ENCODE peak calls at places on chromosomes 4 and X, in four cellular contexts. O, H, D and L are unnamed samples.

GRCh38 chrX:56813318-56813837 is 84.3 kb downstream of the NBDY start:
- DNase-seq in O (no peak), H (no peak), D (peak), L (peak)

GRCh38 chr4:42015438-42015837 is 25.1 kb downstream of the SLC30A9 start:
- DNase-seq in O (no peak), H (no peak), D (no peak), L (no peak)

GRCh38 chrX:15334561-15334960 is 762 bp downstream of the PIGA start:
- DNase-seq in O (no peak), H (no peak), D (peak), L (peak)

GRCh38 chr4:128288689-128289106 is 1.1 kb upstream of the PGRMC2 start:
- DNase-seq in O (no peak), H (no peak), D (peak), L (peak)

GRCh38 chrX:12013220-12013619 is 125.1 kb upstream of the FRMPD4 start:
- DNase-seq in O (no peak), H (no peak), D (peak), L (peak)

GRCh38 chrX:11266329-11266830 is 26.8 kb upstream of the AMELX start:
- DNase-seq in O (no peak), H (no peak), D (no peak), L (no peak)

GRCh38 chrX:3651272-3651671 is 62.2 kb downstream of the PRKX start:
- DNase-seq in O (no peak), H (no peak), D (peak), L (peak)

GRCh38 chr4:74104145-74104544 is 5.2 kb upstream of the CXCL2 start:
- DNase-seq in O (no peak), H (no peak), D (peak), L (peak)

GRCh38 chrX:153411255-153411987 is at the start of gene ZFP92:
- DNase-seq in O (no peak), H (no peak), D (peak), L (no peak)

GRCh38 chr4:95541889-95542607 is 6.7 kb downstream of the UNC5C start:
- DNase-seq in O (no peak), H (no peak), D (no peak), L (peak)

GRCh38 chrX:153411988-153412574 is 809 bp downstream of the ZFP92 start:
- DNase-seq in O (no peak), H (no peak), D (peak), L (no peak)

GRCh38 chr4:89657931-89658700 is 178.8 kb downstream of the SNCA start:
- DNase-seq in O (no peak), H (no peak), D (peak), L (peak)

GRCh38 chr4:123462007-123462406 is 65.4 kb downstream of the SPRY1 start:
- DNase-seq in O (no peak), H (no peak), D (no peak), L (no peak)

GRCh38 chr4:19739101-19739651 is 512.5 kb upstream of the SLIT2 start:
- DNase-seq in O (no peak), H (no peak), D (peak), L (peak)

GRCh38 chr4:92047209-92047877 is 256.4 kb upstream of the GRID2 start:
- DNase-seq in O (no peak), H (no peak), D (peak), L (no peak)
- TF ChIP-seq CTCF in O (no peak), H (no peak), D (no peak), L (no peak)

GRCh38 chr4:133150643-133151300 is 1.7 kb downstream of the PCDH10 start:
- DNase-seq in O (no peak), H (peak), D (no peak), L (no peak)

GRCh38 chr4:133151681-133152329 is 2.7 kb downstream of the PCDH10 start:
- DNase-seq in O (no peak), H (peak), D (no peak), L (no peak)

GRCh38 chr4:133152801-133153526 is 3.9 kb downstream of the PCDH10 start:
- DNase-seq in O (no peak), H (no peak), D (no peak), L (no peak)

GRCh38 chr4:133151301-133151680 is 2.2 kb downstream of the PCDH10 start:
- DNase-seq in O (no peak), H (peak), D (no peak), L (no peak)

DNA sequence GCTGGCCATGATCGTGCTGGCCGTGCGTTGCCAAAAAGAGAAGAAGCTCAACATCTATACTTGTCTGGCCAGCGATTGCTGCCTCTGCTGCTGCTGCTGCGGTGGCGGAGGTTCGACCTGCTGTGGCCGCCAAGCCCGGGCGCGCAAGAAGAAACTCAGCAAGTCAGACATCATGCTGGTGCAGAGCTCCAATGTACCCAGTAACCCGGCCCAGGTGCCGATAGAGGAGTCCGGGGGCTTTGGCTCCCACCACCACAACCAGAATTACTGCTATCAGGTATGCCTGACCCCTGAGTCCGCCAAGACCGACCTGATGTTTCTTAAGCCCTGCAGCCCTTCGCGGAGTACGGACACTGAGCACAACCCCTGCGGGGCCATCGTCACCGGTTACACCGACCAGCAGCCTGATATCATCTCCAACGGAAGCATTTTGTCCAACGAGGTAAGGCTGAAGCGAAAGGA is 3.3 kb downstream of the PCDH10 start:
- DNase-seq in O (no peak), H (no peak), D (no peak), L (no peak)
- H3K4me3 ChIP-seq in O (no peak), H (peak), D (peak), L (peak)

GRCh38 chr4:25367004-25367621 is 9.9 kb upstream of the ANAPC4 start:
- DNase-seq in O (no peak), H (no peak), D (peak), L (peak)
- TF ChIP-seq CTCF in O (peak), H (peak), D (peak), L (peak)

GRCh38 chr4:105828074-105828473 is 67.2 kb upstream of the NPNT start:
- DNase-seq in O (no peak), H (no peak), D (no peak), L (no peak)

GRCh38 chr4:105836537-105836936 is 58.7 kb upstream of the NPNT start:
- DNase-seq in O (no peak), H (no peak), D (no peak), L (no peak)

GRCh38 chr4:105835177-105835576 is 60.1 kb upstream of the NPNT start:
- DNase-seq in O (no peak), H (peak), D (no peak), L (no peak)

GRCh38 chr4:105837037-105837436 is 58.2 kb upstream of the NPNT start:
- DNase-seq in O (no peak), H (no peak), D (no peak), L (no peak)

DNA sequence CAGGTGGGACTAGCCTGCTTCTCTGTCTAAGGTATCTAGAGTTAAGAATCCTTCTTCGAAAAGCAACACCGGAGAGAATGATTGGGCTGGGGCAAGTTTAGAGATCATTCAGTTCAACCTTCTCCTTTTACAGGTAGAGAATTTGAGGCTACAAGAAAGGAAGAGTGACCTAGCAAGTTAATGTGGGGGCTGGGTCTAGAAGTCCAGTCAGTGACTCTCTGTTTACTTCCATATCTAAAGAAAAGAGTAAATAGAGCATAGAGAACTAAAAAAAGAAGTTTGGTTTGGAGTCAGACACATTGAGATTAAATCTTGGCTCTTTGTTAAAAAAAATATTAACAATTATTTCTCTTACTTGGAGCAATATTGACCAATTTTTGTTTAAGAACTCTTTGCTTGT is 64.1 kb upstream of the NPNT start:
- DNase-seq in O (no peak), H (no peak), D (no peak), L (no peak)
- H3K4me3 ChIP-seq in O (no peak), H (no peak), D (no peak), L (no peak)

GRCh38 chr4:143085224-143085623 is 99.5 kb upstream of the USP38 start:
- DNase-seq in O (no peak), H (no peak), D (peak), L (peak)
- TF ChIP-seq CTCF in O (no peak), H (peak), D (peak), L (no peak)

GRCh38 chr4:158016511-158016910 is 156.3 kb downstream of the GASK1B start:
- DNase-seq in O (no peak), H (no peak), D (peak), L (peak)

GRCh38 chr4:158015241-158015640 is 157.6 kb downstream of the GASK1B start:
- DNase-seq in O (no peak), H (no peak), D (peak), L (peak)

GRCh38 chr4:158010346-158010745 is 162.5 kb downstream of the GASK1B start:
- DNase-seq in O (no peak), H (no peak), D (no peak), L (no peak)

GRCh38 chr4:158018090-158018808 is 154.6 kb downstream of the GASK1B start:
- DNase-seq in O (no peak), H (no peak), D (no peak), L (no peak)

DNA sequence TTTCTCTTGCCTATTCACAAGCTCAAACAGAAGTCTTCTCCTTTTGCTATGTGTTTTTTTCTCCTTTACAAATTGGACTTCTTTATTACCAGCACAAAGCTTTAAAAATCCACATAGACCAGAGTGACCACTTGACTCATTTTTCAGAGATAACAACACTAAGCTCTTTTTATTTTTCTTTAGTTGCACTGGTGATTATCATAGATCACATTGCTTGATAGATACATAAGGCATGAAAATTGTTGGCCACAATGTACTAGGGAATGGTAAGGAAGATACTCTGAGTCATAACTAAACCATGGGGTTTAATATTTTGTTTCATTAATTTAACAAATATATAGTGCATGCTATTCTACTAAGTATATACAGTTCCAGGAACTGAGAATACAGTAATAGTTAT is 159.0 kb downstream of the GASK1B start:
- DNase-seq in O (no peak), H (no peak), D (peak), L (peak)
- H3K4me3 ChIP-seq in O (no peak), H (no peak), D (no peak), L (no peak)

GRCh38 chrX:107630031-107630689 is 1.9 kb downstream of the PRPS1 start:
- DNase-seq in O (no peak), H (no peak), D (no peak), L (no peak)

GRCh38 chrX:107628662-107629532 is 587 bp downstream of the PRPS1 start:
- DNase-seq in O (peak), H (no peak), D (peak), L (peak)

GRCh38 chrX:107627792-107628661 is at the start of gene PRPS1:
- DNase-seq in O (peak), H (peak), D (peak), L (peak)

GRCh38 chrX:107626916-107627315 is 1.4 kb upstream of the PRPS1 start:
- DNase-seq in O (no peak), H (no peak), D (no peak), L (no peak)

DNA sequence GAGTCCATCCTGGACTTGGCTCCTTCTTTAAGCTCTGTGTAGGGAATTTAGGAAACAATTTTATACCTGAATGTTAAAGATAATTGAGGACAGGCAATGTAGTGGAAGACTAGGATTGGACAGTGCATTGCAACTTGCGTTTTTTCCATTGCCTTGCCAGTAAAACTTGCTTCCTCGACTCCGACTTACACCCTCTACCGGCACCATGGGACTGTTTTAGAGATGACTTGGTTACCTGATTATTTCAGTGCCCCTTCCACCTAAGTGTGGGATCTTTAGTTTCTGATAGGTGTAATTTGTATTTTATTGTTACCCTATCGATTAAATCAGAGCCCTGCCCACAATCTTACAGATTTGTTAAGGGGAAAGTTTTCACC is 1.2 kb downstream of the PRPS1 start:
- DNase-seq in O (no peak), H (no peak), D (peak), L (peak)
- TF ChIP-seq CTCF in O (no peak), H (no peak), D (peak), L (peak)

GRCh38 chrX:49233887-49234555 is 881 bp upstream of the CACNA1F start:
- DNase-seq in O (no peak), H (no peak), D (no peak), L (no peak)

GRCh38 chrX:49233176-49233575 is at the start of gene CACNA1F:
- DNase-seq in O (no peak), H (no peak), D (no peak), L (no peak)

GRCh38 chrX:49232525-49232924 is 615 bp downstream of the CACNA1F start:
- DNase-seq in O (no peak), H (no peak), D (no peak), L (no peak)

GRCh38 chrX:49230500-49231232 is 2.5 kb downstream of the CACNA1F start:
- DNase-seq in O (peak), H (peak), D (no peak), L (no peak)

GRCh38 chrX:49231333-49232000 is 1.7 kb downstream of the CACNA1F start:
- DNase-seq in O (no peak), H (no peak), D (no peak), L (no peak)
- H3K4me3 ChIP-seq in O (no peak), H (no peak), D (no peak), L (no peak)

DNA sequence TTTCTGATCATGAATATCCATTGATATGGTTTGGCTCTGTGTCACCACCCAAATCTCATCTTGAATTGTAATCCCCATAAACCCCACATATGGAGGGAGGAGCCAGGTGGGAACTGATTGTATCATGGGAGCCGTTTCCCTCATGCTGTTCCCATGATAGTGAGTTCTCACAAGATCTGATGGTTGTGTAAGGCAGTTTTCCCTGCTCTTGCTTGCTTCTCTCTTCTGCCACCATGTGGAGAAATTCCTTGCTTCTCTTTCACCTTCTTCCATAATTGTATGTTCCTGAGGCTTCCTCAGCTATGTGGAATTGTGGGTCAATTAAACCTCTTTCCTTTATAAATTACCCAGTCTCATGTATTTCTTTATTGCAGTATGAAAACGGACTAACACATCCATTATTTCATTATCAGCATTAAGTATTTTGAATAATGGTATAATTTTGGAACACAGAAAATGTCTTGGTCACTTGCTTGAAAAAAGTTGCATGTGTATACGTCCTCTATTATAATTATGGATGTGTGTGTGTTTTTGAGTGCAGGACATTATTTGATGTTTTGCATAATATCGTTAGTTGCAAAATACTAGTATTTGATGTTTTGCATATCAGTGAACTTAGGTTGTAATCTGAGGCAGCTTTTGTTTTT is 334.6 kb downstream of the PCDH10 start:
- DNase-seq in O (no peak), H (no peak), D (peak), L (peak)
- TF ChIP-seq CTCF in O (no peak), H (no peak), D (peak), L (peak)